ENCODE peak calls at places on chromosomes 3 and 15, in nine cellular contexts. One of them, this sample, is unnamed.

GRCh38 chr3:126005951-126006350 is 37.0 kb downstream of the ROPN1B start:
- DNase-seq in GM12865: no peak
- DNase-seq in lower leg skin: no peak
- DNase-seq in tibial nerve: no peak
- DNase-seq in neural crest cell: no peak
- DNase-seq in CD4-positive, alpha-beta T cell: no peak
- DNase-seq in IMR-90: peak
- DNase-seq in CD8-positive, alpha-beta T cell: no peak
- DNase-seq in breast epithelium: no peak
- DNase-seq in this sample: no peak

GRCh38 chr3:49111347-49111746 is 6.8 kb upstream of the QARS1 start:
- DNase-seq in GM12865: no peak
- DNase-seq in lower leg skin: no peak
- DNase-seq in tibial nerve: no peak
- DNase-seq in neural crest cell: no peak
- DNase-seq in CD4-positive, alpha-beta T cell: no peak
- DNase-seq in IMR-90: no peak
- DNase-seq in CD8-positive, alpha-beta T cell: no peak
- DNase-seq in breast epithelium: no peak
- DNase-seq in this sample: no peak

GRCh38 chr3:105686324-105686897 is 182.4 kb downstream of the CBLB start:
- DNase-seq in GM12865: peak
- DNase-seq in lower leg skin: no peak
- DNase-seq in tibial nerve: no peak
- DNase-seq in neural crest cell: no peak
- DNase-seq in CD4-positive, alpha-beta T cell: no peak
- DNase-seq in IMR-90: peak
- DNase-seq in CD8-positive, alpha-beta T cell: no peak
- DNase-seq in breast epithelium: no peak
- DNase-seq in this sample: no peak

GRCh38 chr3:47482411-47482810 is 6.7 kb upstream of the SCAP start:
- DNase-seq in GM12865: no peak
- DNase-seq in lower leg skin: no peak
- DNase-seq in tibial nerve: no peak
- DNase-seq in neural crest cell: no peak
- DNase-seq in CD4-positive, alpha-beta T cell: no peak
- DNase-seq in IMR-90: no peak
- DNase-seq in CD8-positive, alpha-beta T cell: no peak
- DNase-seq in breast epithelium: no peak
- DNase-seq in this sample: no peak

GRCh38 chr3:126128504-126129407 is 44.8 kb upstream of the SLC41A3 start:
- DNase-seq in GM12865: no peak
- DNase-seq in lower leg skin: peak
- DNase-seq in tibial nerve: no peak
- DNase-seq in neural crest cell: no peak
- DNase-seq in CD4-positive, alpha-beta T cell: no peak
- DNase-seq in IMR-90: no peak
- DNase-seq in CD8-positive, alpha-beta T cell: peak
- DNase-seq in breast epithelium: no peak
- DNase-seq in this sample: peak

GRCh38 chr15:42163947-42164550 is 7.6 kb upstream of the PLA2G4F start:
- DNase-seq in GM12865: no peak
- DNase-seq in lower leg skin: no peak
- DNase-seq in tibial nerve: no peak
- DNase-seq in neural crest cell: no peak
- DNase-seq in CD4-positive, alpha-beta T cell: no peak
- DNase-seq in IMR-90: no peak
- DNase-seq in CD8-positive, alpha-beta T cell: no peak
- DNase-seq in breast epithelium: no peak
- DNase-seq in this sample: no peak

GRCh38 chr3:157956850-157957249 is 149.4 kb downstream of the SHOX2 start:
- DNase-seq in GM12865: no peak
- DNase-seq in lower leg skin: no peak
- DNase-seq in tibial nerve: no peak
- DNase-seq in neural crest cell: no peak
- DNase-seq in CD4-positive, alpha-beta T cell: no peak
- DNase-seq in IMR-90: no peak
- DNase-seq in CD8-positive, alpha-beta T cell: no peak
- DNase-seq in breast epithelium: no peak
- DNase-seq in this sample: no peak

GRCh38 chr3:189699873-189700272 is 68.7 kb downstream of the TP63 start:
- DNase-seq in GM12865: no peak
- DNase-seq in lower leg skin: no peak
- DNase-seq in tibial nerve: no peak
- DNase-seq in neural crest cell: no peak
- DNase-seq in CD4-positive, alpha-beta T cell: no peak
- DNase-seq in IMR-90: no peak
- DNase-seq in CD8-positive, alpha-beta T cell: no peak
- DNase-seq in breast epithelium: no peak
- DNase-seq in this sample: no peak

GRCh38 chr15:71572452-71573053 is 237.8 kb upstream of the NR2E3 start:
- DNase-seq in GM12865: no peak
- DNase-seq in lower leg skin: no peak
- DNase-seq in tibial nerve: no peak
- DNase-seq in neural crest cell: no peak
- DNase-seq in CD4-positive, alpha-beta T cell: no peak
- DNase-seq in IMR-90: no peak
- DNase-seq in CD8-positive, alpha-beta T cell: no peak
- DNase-seq in breast epithelium: peak
- DNase-seq in this sample: no peak

GRCh38 chr3:195884691-195885035 is 23.7 kb downstream of the TNK2 start:
- DNase-seq in GM12865: no peak
- DNase-seq in lower leg skin: no peak
- DNase-seq in tibial nerve: no peak
- DNase-seq in neural crest cell: no peak
- DNase-seq in CD4-positive, alpha-beta T cell: no peak
- DNase-seq in IMR-90: no peak
- DNase-seq in CD8-positive, alpha-beta T cell: no peak
- DNase-seq in breast epithelium: no peak
- DNase-seq in this sample: no peak

GRCh38 chr15:83011271-83012037 is at the start of gene C15orf40:
- DNase-seq in GM12865: peak
- DNase-seq in lower leg skin: peak
- DNase-seq in tibial nerve: peak
- DNase-seq in neural crest cell: peak
- DNase-seq in CD4-positive, alpha-beta T cell: peak
- DNase-seq in IMR-90: peak
- DNase-seq in CD8-positive, alpha-beta T cell: peak
- DNase-seq in breast epithelium: peak
- DNase-seq in this sample: peak

GRCh38 chr3:127546970-127547733 is 43.4 kb downstream of the TPRA1 start:
- DNase-seq in GM12865: no peak
- DNase-seq in lower leg skin: no peak
- DNase-seq in tibial nerve: no peak
- DNase-seq in neural crest cell: no peak
- DNase-seq in CD4-positive, alpha-beta T cell: no peak
- DNase-seq in IMR-90: no peak
- DNase-seq in CD8-positive, alpha-beta T cell: no peak
- DNase-seq in breast epithelium: no peak
- DNase-seq in this sample: no peak

GRCh38 chr3:87614998-87615397 is 338.6 kb upstream of the POU1F1 start:
- DNase-seq in GM12865: no peak
- DNase-seq in lower leg skin: no peak
- DNase-seq in tibial nerve: no peak
- DNase-seq in neural crest cell: no peak
- DNase-seq in CD4-positive, alpha-beta T cell: no peak
- DNase-seq in IMR-90: no peak
- DNase-seq in CD8-positive, alpha-beta T cell: no peak
- DNase-seq in breast epithelium: no peak
- DNase-seq in this sample: no peak

GRCh38 chr3:130948374-130948773 is 54.5 kb downstream of the ATP2C1 start:
- DNase-seq in GM12865: no peak
- DNase-seq in lower leg skin: no peak
- DNase-seq in tibial nerve: no peak
- DNase-seq in neural crest cell: no peak
- DNase-seq in CD4-positive, alpha-beta T cell: no peak
- DNase-seq in IMR-90: no peak
- DNase-seq in CD8-positive, alpha-beta T cell: no peak
- DNase-seq in breast epithelium: no peak
- DNase-seq in this sample: no peak

GRCh38 chr3:130946876-130947275 is 53.0 kb downstream of the ATP2C1 start:
- DNase-seq in GM12865: no peak
- DNase-seq in lower leg skin: no peak
- DNase-seq in tibial nerve: no peak
- DNase-seq in neural crest cell: no peak
- DNase-seq in CD4-positive, alpha-beta T cell: no peak
- DNase-seq in IMR-90: no peak
- DNase-seq in CD8-positive, alpha-beta T cell: no peak
- DNase-seq in breast epithelium: no peak
- DNase-seq in this sample: no peak

GRCh38 chr3:130948929-130949328 is 55.0 kb downstream of the ATP2C1 start:
- DNase-seq in GM12865: no peak
- DNase-seq in lower leg skin: no peak
- DNase-seq in tibial nerve: no peak
- DNase-seq in neural crest cell: no peak
- DNase-seq in CD4-positive, alpha-beta T cell: no peak
- DNase-seq in IMR-90: no peak
- DNase-seq in CD8-positive, alpha-beta T cell: no peak
- DNase-seq in breast epithelium: no peak
- DNase-seq in this sample: no peak

GRCh38 chr3:130950124-130950523 is 56.2 kb downstream of the ATP2C1 start:
- DNase-seq in GM12865: no peak
- DNase-seq in lower leg skin: no peak
- DNase-seq in tibial nerve: no peak
- DNase-seq in neural crest cell: no peak
- DNase-seq in CD4-positive, alpha-beta T cell: no peak
- DNase-seq in IMR-90: no peak
- DNase-seq in CD8-positive, alpha-beta T cell: no peak
- DNase-seq in breast epithelium: no peak
- DNase-seq in this sample: no peak

DNA sequence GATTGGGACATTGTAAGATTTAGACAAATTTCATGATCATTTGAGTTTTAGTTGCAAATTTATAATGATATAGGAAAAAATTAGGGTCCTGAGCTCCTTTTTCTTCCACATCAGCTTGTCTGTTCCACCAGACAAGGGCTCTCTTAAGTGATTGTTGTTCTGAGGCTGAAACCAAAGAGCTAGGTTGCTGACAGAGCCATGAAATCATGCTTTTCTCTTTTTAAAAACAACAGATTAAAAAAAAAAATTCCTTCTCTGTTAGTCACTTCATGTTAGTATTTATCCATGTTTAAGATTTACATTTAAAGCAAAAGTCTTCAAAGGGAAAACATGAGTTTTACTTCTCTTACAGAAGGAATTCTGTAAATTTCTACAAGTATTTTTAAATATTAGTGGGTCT is 56.8 kb downstream of the ATP2C1 start:
- DNase-seq in GM12865: no peak
- DNase-seq in lower leg skin: no peak
- DNase-seq in tibial nerve: no peak
- DNase-seq in neural crest cell: no peak
- DNase-seq in CD4-positive, alpha-beta T cell: no peak
- DNase-seq in IMR-90: peak
- DNase-seq in CD8-positive, alpha-beta T cell: no peak
- DNase-seq in breast epithelium: no peak
- DNase-seq in this sample: no peak
- TF ChIP-seq CTCF in GM12865: no peak
- TF ChIP-seq CTCF in lower leg skin: no peak
- TF ChIP-seq CTCF in tibial nerve: no peak
- TF ChIP-seq CTCF in neural crest cell: no peak
- TF ChIP-seq CTCF in CD4-positive, alpha-beta T cell: no peak
- TF ChIP-seq CTCF in IMR-90: no peak
- TF ChIP-seq CTCF in CD8-positive, alpha-beta T cell: no peak
- TF ChIP-seq CTCF in breast epithelium: no peak
- TF ChIP-seq CTCF in this sample: no peak

GRCh38 chr3:173876476-173876875 is 478.9 kb downstream of the NLGN1 start:
- DNase-seq in GM12865: no peak
- DNase-seq in lower leg skin: no peak
- DNase-seq in tibial nerve: no peak
- DNase-seq in neural crest cell: no peak
- DNase-seq in CD4-positive, alpha-beta T cell: no peak
- DNase-seq in IMR-90: no peak
- DNase-seq in CD8-positive, alpha-beta T cell: no peak
- DNase-seq in breast epithelium: no peak
- DNase-seq in this sample: no peak
- TF ChIP-seq CTCF in GM12865: no peak
- TF ChIP-seq CTCF in lower leg skin: no peak
- TF ChIP-seq CTCF in tibial nerve: no peak
- TF ChIP-seq CTCF in neural crest cell: peak
- TF ChIP-seq CTCF in CD4-positive, alpha-beta T cell: no peak
- TF ChIP-seq CTCF in IMR-90: peak
- TF ChIP-seq CTCF in CD8-positive, alpha-beta T cell: no peak
- TF ChIP-seq CTCF in breast epithelium: no peak
- TF ChIP-seq CTCF in this sample: peak

DNA sequence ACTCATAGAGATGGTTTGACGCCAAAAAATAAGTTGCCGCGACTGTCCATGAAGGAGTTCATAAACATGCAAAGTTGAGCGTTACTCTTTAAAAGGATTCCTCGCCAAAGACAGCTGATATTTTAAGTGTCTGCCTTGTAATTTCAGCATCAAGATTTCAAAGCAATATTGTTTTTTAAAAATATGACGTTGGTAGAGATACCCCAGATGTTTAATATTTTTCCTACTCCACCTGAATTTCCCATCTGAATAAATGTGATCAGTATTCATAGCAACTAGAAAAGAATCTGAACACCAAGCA is 155.0 kb downstream of the TUSC7 start:
- DNase-seq in GM12865: no peak
- DNase-seq in lower leg skin: no peak
- DNase-seq in tibial nerve: no peak
- DNase-seq in neural crest cell: no peak
- DNase-seq in CD4-positive, alpha-beta T cell: no peak
- DNase-seq in IMR-90: no peak
- DNase-seq in CD8-positive, alpha-beta T cell: no peak
- DNase-seq in breast epithelium: no peak
- DNase-seq in this sample: no peak
- TF ChIP-seq CTCF in GM12865: no peak
- TF ChIP-seq CTCF in lower leg skin: no peak
- TF ChIP-seq CTCF in tibial nerve: no peak
- TF ChIP-seq CTCF in neural crest cell: no peak
- TF ChIP-seq CTCF in CD4-positive, alpha-beta T cell: no peak
- TF ChIP-seq CTCF in IMR-90: no peak
- TF ChIP-seq CTCF in CD8-positive, alpha-beta T cell: no peak
- TF ChIP-seq CTCF in breast epithelium: no peak
- TF ChIP-seq CTCF in this sample: no peak

GRCh38 chr15:39592500-39592899 is 11.6 kb downstream of the THBS1 start:
- DNase-seq in GM12865: no peak
- DNase-seq in lower leg skin: no peak
- DNase-seq in tibial nerve: no peak
- DNase-seq in neural crest cell: no peak
- DNase-seq in CD4-positive, alpha-beta T cell: no peak
- DNase-seq in IMR-90: peak
- DNase-seq in CD8-positive, alpha-beta T cell: no peak
- DNase-seq in breast epithelium: no peak
- DNase-seq in this sample: no peak

GRCh38 chr15:39595621-39596221 is 14.8 kb downstream of the THBS1 start:
- DNase-seq in GM12865: no peak
- DNase-seq in lower leg skin: no peak
- DNase-seq in tibial nerve: no peak
- DNase-seq in neural crest cell: no peak
- DNase-seq in CD4-positive, alpha-beta T cell: no peak
- DNase-seq in IMR-90: peak
- DNase-seq in CD8-positive, alpha-beta T cell: no peak
- DNase-seq in breast epithelium: no peak
- DNase-seq in this sample: no peak

GRCh38 chr15:39593071-39594055 is 12.5 kb downstream of the THBS1 start:
- DNase-seq in GM12865: no peak
- DNase-seq in lower leg skin: no peak
- DNase-seq in tibial nerve: no peak
- DNase-seq in neural crest cell: no peak
- DNase-seq in CD4-positive, alpha-beta T cell: no peak
- DNase-seq in IMR-90: peak
- DNase-seq in CD8-positive, alpha-beta T cell: no peak
- DNase-seq in breast epithelium: no peak
- DNase-seq in this sample: no peak

GRCh38 chr15:39594764-39595620 is 14.1 kb downstream of the THBS1 start:
- DNase-seq in GM12865: no peak
- DNase-seq in lower leg skin: no peak
- DNase-seq in tibial nerve: no peak
- DNase-seq in neural crest cell: no peak
- DNase-seq in CD4-positive, alpha-beta T cell: no peak
- DNase-seq in IMR-90: peak
- DNase-seq in CD8-positive, alpha-beta T cell: no peak
- DNase-seq in breast epithelium: no peak
- DNase-seq in this sample: no peak

GRCh38 chr15:39594056-39594763 is 13.3 kb downstream of the THBS1 start:
- DNase-seq in GM12865: no peak
- DNase-seq in lower leg skin: no peak
- DNase-seq in tibial nerve: no peak
- DNase-seq in neural crest cell: no peak
- DNase-seq in CD4-positive, alpha-beta T cell: peak
- DNase-seq in IMR-90: peak
- DNase-seq in CD8-positive, alpha-beta T cell: peak
- DNase-seq in breast epithelium: no peak
- DNase-seq in this sample: no peak
- TF ChIP-seq CTCF in GM12865: no peak
- TF ChIP-seq CTCF in lower leg skin: no peak
- TF ChIP-seq CTCF in tibial nerve: no peak
- TF ChIP-seq CTCF in neural crest cell: no peak
- TF ChIP-seq CTCF in CD4-positive, alpha-beta T cell: peak
- TF ChIP-seq CTCF in IMR-90: no peak
- TF ChIP-seq CTCF in CD8-positive, alpha-beta T cell: no peak
- TF ChIP-seq CTCF in breast epithelium: no peak
- TF ChIP-seq CTCF in this sample: no peak